ENCODE peak calls at places on chromosomes 12 and 14, in five cellular contexts. J, I, K, T and Z are unnamed samples.
A peak's percentile ranks its signal among the peaks of the same experiment; 100 is the strongest.

GRCh38 chr12:70005864-70006618 is 181.0 kb downstream of the MYRFL start:
- DNase-seq in J (no peak), I (no peak), K (no peak), T (no peak), Z (no peak)

GRCh38 chr12:108066583-108067234 is 62.4 kb upstream of the WSCD2 start:
- DNase-seq in J (no peak), T (no peak), K (peak; percentile 6), I (peak; percentile 4), Z (no peak)

GRCh38 chr12:130027798-130028197 is 124.0 kb upstream of the TMEM132D start:
- DNase-seq in J (no peak), K (no peak), T (no peak), I (no peak), Z (no peak)

GRCh38 chr14:105168496-105168978 is at the start of gene JAG2:
- DNase-seq in K (no peak), I (no peak), J (no peak), T (peak; percentile 69), Z (no peak)

GRCh38 chr14:56816575-56817391 is 6.5 kb upstream of the OTX2 start:
- DNase-seq in I (no peak), K (no peak), J (no peak), T (no peak), Z (no peak)

GRCh38 chr12:6998708-6999451 is 19.4 kb downstream of the LPCAT3 start:
- DNase-seq in I (peak; percentile 22), J (no peak), K (peak; percentile 21), T (no peak), Z (no peak)

GRCh38 chr12:111406474-111407370 is 999 bp downstream of the SH2B3 start:
- DNase-seq in K (no peak), T (no peak), I (no peak), J (no peak), Z (no peak)

GRCh38 chr14:68544150-68544892 is 248.5 kb downstream of the ZFP36L1 start:
- DNase-seq in T (no peak), K (no peak), I (no peak), J (no peak), Z (no peak)

GRCh38 chr12:46005151-46005797 is 14.9 kb upstream of the SCAF11 start:
- DNase-seq in I (no peak), J (no peak), K (no peak), T (peak; percentile 14), Z (no peak)

GRCh38 chr14:92717571-92718042 is 30.8 kb downstream of the LGMN start:
- DNase-seq in I (no peak), T (no peak), J (no peak), K (no peak), Z (no peak)

GRCh38 chr12:78034025-78034424 is 203.3 kb downstream of the NAV3 start:
- DNase-seq in T (no peak), J (no peak), K (no peak), I (no peak), Z (peak; percentile 84)
- TF ChIP-seq REST in T (no peak), J (no peak), K (no peak), I (no peak), Z (peak; percentile 81)

DNA sequence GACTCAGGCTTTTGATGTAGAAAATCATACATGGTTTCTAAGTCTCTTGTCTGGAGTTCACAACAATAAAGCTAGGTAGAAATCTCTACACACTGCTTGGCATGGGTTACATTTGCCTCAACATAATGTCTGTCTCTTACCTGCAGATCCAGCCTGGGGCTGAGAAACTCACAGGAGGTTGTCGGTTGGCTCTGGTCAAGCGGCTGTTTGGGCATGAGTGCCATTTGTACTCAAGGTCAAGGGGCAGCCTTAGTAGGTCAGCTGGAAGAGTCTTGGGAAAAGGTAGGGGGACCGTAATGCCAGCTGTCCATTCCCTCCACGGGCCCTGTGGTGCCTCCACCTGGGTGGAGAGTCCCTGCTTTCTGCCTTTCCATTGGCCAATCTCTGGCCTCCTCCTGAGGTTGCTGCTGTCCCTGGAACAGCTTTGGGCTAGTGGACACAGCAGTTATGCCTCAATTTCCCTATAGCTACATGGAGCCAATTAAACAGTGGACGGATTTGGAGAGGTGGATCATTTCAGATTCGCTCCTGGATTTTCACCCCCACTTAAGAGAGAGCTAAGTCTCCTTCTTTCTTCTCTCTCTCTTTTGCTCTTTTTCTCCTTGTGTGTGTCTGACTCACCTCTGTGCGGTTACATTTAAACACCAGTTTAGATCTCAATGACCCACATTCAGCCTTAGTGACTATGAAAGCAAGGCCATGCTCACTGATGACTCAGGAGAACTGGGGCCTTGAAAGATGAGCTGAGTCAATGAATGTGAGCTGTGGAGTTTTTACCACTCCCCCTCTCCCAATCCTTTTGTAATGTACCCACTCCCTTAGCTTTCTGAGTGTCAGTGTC is 132.8 kb upstream of the HIF1A start:
- DNase-seq in T (peak; percentile 95), K (peak; percentile 96), I (peak; percentile 90), J (no peak), Z (peak; percentile 45)
- H3K27ac ChIP-seq in T (peak overlapping the region; percentile 99), K (peak overlapping the region; percentile 97), I (peak overlapping the region; percentile 92), J (peak overlapping the region; percentile 53), Z (peak overlapping the region; percentile 14)

GRCh38 chr12:47219243-47219642 is 139.5 kb upstream of the AMIGO2 start:
- DNase-seq in I (no peak), K (no peak), T (peak; percentile 47), J (peak; percentile 41), Z (no peak)
- H3K4me3 ChIP-seq in I (no peak overlapping the region), K (no peak overlapping the region), T (no peak overlapping the region), J (no peak overlapping the region), Z (no peak overlapping the region)

GRCh38 chr12:3084742-3085141 is 7.6 kb downstream of the TSPAN9 start:
- DNase-seq in T (no peak), J (no peak), I (no peak), K (no peak), Z (no peak)

GRCh38 chr12:3085341-3086125 is 8.4 kb downstream of the TSPAN9 start:
- DNase-seq in T (no peak), K (no peak), I (peak; percentile 79), J (no peak), Z (no peak)

GRCh38 chr12:3083241-3083921 is 6.2 kb downstream of the TSPAN9 start:
- DNase-seq in I (no peak), K (no peak), T (no peak), J (no peak), Z (no peak)

GRCh38 chr12:3081886-3082285 is 4.7 kb downstream of the TSPAN9 start:
- DNase-seq in J (no peak), I (no peak), T (no peak), K (no peak), Z (no peak)

DNA sequence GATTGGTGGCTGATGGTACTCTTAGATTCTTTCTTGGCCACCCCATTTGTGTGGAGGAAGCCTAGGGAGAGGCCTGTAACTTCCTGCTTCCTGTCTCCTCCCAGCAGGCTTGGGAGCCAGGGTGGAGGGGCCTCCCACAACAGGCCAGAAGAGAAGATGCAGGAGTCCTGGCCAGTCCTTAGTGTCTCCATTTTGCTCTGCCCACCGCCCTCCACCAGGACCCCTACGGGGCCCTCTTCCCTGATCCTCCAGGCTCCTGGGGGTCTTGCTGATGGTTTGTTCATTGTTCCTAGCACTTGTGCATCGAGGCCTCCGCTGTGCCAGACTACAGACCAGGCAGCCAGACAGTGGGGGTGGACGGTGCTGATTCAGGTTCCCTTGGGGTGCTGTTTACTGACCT is 6.8 kb downstream of the TSPAN9 start:
- DNase-seq in I (no peak), K (no peak), T (no peak), J (no peak), Z (no peak)
- TF ChIP-seq REST in I (no peak), K (no peak), T (no peak), J (no peak), Z (no peak)

DNA sequence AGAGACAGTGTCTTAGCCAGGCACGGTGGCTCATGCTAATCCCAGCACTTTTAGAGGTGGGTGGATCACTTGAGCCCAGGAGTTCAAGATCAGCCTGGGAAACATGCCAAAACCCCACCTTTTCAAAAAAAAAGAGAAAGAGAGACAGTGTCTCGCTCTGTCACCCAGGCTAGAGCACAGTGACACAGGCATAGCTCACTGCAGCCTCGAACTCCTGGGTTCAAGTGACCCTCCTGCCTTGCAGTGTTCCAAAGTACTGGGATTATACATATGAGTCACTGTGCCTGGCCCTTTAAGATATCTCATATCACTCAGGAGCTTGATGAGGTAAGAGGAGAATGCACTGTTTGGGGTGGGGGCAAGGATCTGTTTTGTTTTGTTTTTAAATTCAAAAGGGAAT is 48.1 kb upstream of the LTBP2 start:
- DNase-seq in T (no peak), I (no peak), K (no peak), J (no peak), Z (no peak)
- H3K27ac ChIP-seq in T (no peak overlapping the region), I (no peak overlapping the region), K (no peak overlapping the region), J (no peak overlapping the region), Z (no peak overlapping the region)

GRCh38 chr14:71590131-71590530 is 342.1 kb upstream of the RGS6 start:
- DNase-seq in J (no peak), K (no peak), I (no peak), T (no peak), Z (no peak)
- H3K4me3 ChIP-seq in J (no peak overlapping the region), K (no peak overlapping the region), I (no peak overlapping the region), T (no peak overlapping the region), Z (no peak overlapping the region)

DNA sequence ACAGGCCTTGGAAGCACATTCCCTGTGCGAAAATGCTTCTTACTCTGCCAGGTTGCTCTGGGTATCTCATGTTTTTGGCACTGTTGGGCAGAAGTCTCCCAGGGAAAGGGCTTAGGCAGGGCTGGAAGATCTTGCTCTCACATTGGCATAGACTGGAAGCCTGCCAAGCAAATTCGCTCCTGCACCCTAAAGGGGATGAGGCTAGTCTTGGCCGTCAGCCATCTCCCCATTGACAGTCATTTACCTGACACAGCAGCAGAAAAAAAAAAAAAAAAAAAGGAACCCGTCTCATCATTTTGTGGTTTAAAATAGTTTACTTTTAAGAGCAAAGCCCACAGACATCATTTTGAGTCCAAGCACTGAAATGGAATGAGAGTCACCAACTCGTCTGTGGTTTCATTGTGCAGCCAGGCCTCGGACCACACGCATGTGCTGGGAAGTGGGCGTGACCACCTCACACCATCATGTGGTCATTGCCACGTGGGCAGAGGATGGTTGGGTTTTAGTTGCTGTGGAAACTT is 84.8 kb downstream of the NRXN3 start:
- DNase-seq in K (no peak), J (no peak), I (no peak), T (no peak), Z (no peak)
- TF ChIP-seq REST in K (no peak), J (no peak), I (no peak), T (no peak), Z (no peak)

GRCh38 chr12:94267907-94268575 is 119.7 kb downstream of the PLXNC1 start:
- DNase-seq in I (no peak), J (no peak), K (no peak), T (no peak), Z (no peak)
- H3K27ac ChIP-seq in I (no peak overlapping the region), J (no peak overlapping the region), K (no peak overlapping the region), T (no peak overlapping the region), Z (no peak overlapping the region)

DNA sequence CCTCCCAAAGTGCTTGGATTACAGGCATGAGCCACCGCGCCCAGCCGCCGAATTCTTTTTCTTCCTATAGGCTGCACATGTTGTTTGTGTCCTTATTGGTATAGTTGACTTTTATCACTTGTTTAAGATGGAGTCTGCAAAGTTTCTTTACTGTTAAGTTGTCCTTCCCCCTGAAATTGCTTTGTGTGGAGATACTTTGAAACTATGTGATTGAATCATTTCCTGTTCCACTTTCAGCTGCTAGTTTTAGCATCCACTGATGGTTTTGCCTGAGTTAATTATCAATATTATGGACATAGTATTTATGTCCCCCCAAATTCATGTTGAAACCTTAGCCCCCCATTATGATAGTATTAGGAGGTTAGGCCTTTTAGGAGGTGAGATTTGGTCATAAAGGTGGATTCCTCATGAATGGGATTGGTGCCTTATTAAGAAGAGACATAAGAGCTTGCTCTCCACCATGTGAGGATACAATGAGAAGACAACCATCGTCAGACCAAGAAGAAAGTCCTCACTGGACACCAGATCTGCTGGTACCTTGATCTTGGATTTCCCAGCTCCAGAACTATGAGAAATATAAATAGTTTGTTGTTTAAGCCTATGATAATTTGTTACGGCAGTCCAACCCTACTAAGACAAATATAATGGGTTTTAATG is 34.9 kb downstream of the PPHLN1 start:
- DNase-seq in I (no peak), K (no peak), J (no peak), T (no peak), Z (no peak)
- H3K4me3 ChIP-seq in I (no peak overlapping the region), K (no peak overlapping the region), J (no peak overlapping the region), T (no peak overlapping the region), Z (no peak overlapping the region)